ENCODE peak calls at places on chromosomes 3 and 15, in five cellular contexts. L is heart left ventricle, O is suprapubic skin, H is Peyer's patch, E is ovary. I is an unnamed sample.

GRCh38 chr15:89356634-89357298 is 22.1 kb upstream of the POLG start:
- DNase-seq in E (no peak), H (no peak), O (no peak), L (no peak), I (no peak)

GRCh38 chr3:108255131-108255530 is 32.9 kb upstream of the IFT57 start:
- DNase-seq in O (no peak), E (no peak), H (no peak), L (no peak), I (no peak)

GRCh38 chr15:43492266-43492665 is 690 bp downstream of the TP53BP1 start:
- DNase-seq in O (no peak), L (no peak), H (no peak), E (no peak), I (no peak)

GRCh38 chr3:43857361-43858051 is 166.8 kb downstream of the ABHD5 start:
- DNase-seq in L (no peak), H (no peak), E (no peak), O (no peak), I (no peak)

GRCh38 chr3:2511356-2511755 is 412.7 kb downstream of the CNTN4 start:
- DNase-seq in E (peak; percentile 15), L (no peak), O (no peak), H (no peak), I (no peak)

GRCh38 chr3:177618873-177619771 is 421.8 kb upstream of the TBL1XR1 start:
- DNase-seq in E (no peak), H (no peak), O (no peak), L (no peak), I (no peak)

GRCh38 chr3:23805881-23806321 is at the start of gene UBE2E1:
- DNase-seq in H (peak; percentile 76), O (peak; percentile 86), E (peak; percentile 72), L (peak; percentile 87), I (peak; percentile 78)

GRCh38 chr15:70376929-70377691 is 279.4 kb upstream of the TLE3 start:
- DNase-seq in H (no peak), O (peak; percentile 84), E (peak; percentile 42), L (peak; percentile 85), I (peak; percentile 70)

GRCh38 chr3:129278970-129279906 is 568 bp downstream of the HMCES start:
- DNase-seq in L (peak; percentile 73), H (no peak), E (peak; percentile 38), O (no peak), I (peak; percentile 36)

GRCh38 chr3:139718415-139718814 is 40.6 kb upstream of the NMNAT3 start:
- DNase-seq in O (no peak), L (no peak), E (peak; percentile 76), H (no peak), I (peak; percentile 74)

GRCh38 chr15:78993931-78994530 is 49.2 kb upstream of the CTSH start:
- DNase-seq in O (no peak), L (peak; percentile 32), E (no peak), H (no peak), I (no peak)

GRCh38 chr3:10928961-10929471 is 63.5 kb upstream of the SLC6A1 start:
- DNase-seq in H (no peak), E (no peak), L (no peak), O (peak; percentile 79), I (no peak)

GRCh38 chr3:70561796-70562195 is 249.4 kb upstream of the MDFIC2 start:
- DNase-seq in L (no peak), O (no peak), E (no peak), H (no peak), I (no peak)

GRCh38 chr3:71168961-71169411 is 414.5 kb downstream of the FOXP1 start:
- DNase-seq in E (no peak), H (no peak), L (no peak), O (no peak), I (no peak)

GRCh38 chr15:67146875-67147381 is 81.5 kb downstream of the SMAD3 start:
- DNase-seq in L (no peak), O (no peak), E (peak; percentile 35), H (peak; percentile 87), I (no peak)

GRCh38 chr3:173529062-173529711 is 131.6 kb downstream of the NLGN1 start:
- DNase-seq in E (no peak), L (no peak), H (no peak), O (no peak), I (peak; percentile 20)

GRCh38 chr3:22366781-22367180 is 615.8 kb upstream of the ZNF385D start:
- DNase-seq in H (no peak), E (no peak), L (no peak), O (no peak), I (no peak)

GRCh38 chr3:9779197-9779596 is 9.4 kb upstream of the CAMK1 start:
- DNase-seq in H (no peak), O (no peak), L (no peak), E (no peak), I (no peak)

GRCh38 chr3:54309601-54310000 is 187.2 kb downstream of the CACNA2D3 start:
- DNase-seq in O (no peak), E (no peak), L (no peak), H (no peak), I (no peak)

GRCh38 chr15:78241017-78241416 is 6.7 kb upstream of the ACSBG1 start:
- DNase-seq in O (peak; percentile 90), H (peak; percentile 93), L (peak; percentile 91), E (peak; percentile 88), I (peak; percentile 92)

GRCh38 chr15:81001180-81002003 is 669 bp downstream of the TLNRD1 start:
- DNase-seq in H (peak; percentile 81), L (peak; percentile 84), E (peak; percentile 48), O (peak; percentile 88), I (peak; percentile 58)

GRCh38 chr3:186258968-186259367 is 103.1 kb downstream of the DGKG start:
- DNase-seq in L (no peak), H (no peak), O (no peak), E (no peak), I (no peak)

GRCh38 chr15:32781781-32782180 is 64.0 kb downstream of the GREM1 start:
- DNase-seq in L (no peak), H (no peak), E (no peak), O (no peak), I (no peak)

GRCh38 chr15:93974804-93975481 is 256.4 kb upstream of the MCTP2 start:
- DNase-seq in E (peak; percentile 31), L (no peak), O (no peak), H (no peak), I (peak; percentile 50)

GRCh38 chr3:79030157-79030556 is 737.6 kb downstream of the ROBO1 start:
- DNase-seq in E (no peak), L (no peak), H (no peak), O (no peak), I (no peak)

GRCh38 chr3:108602249-108602934 is 12.9 kb downstream of the DZIP3 start:
- DNase-seq in L (no peak), O (no peak), E (no peak), H (no peak), I (no peak)

GRCh38 chr15:61890106-61890505 is 170.1 kb downstream of the VPS13C start:
- DNase-seq in E (no peak), O (no peak), L (no peak), H (no peak), I (no peak)

GRCh38 chr3:195762611-195763247 is 42.0 kb downstream of the MUC20 start:
- DNase-seq in L (no peak), E (no peak), H (no peak), O (peak; percentile 69), I (no peak)

GRCh38 chr15:60476713-60477112 is 2.2 kb downstream of the ICE2 start:
- DNase-seq in O (no peak), H (no peak), L (no peak), E (no peak), I (no peak)

GRCh38 chr3:174333640-174334039 is 525.5 kb upstream of the NAALADL2 start:
- DNase-seq in E (no peak), O (no peak), H (no peak), L (no peak), I (no peak)

DNA sequence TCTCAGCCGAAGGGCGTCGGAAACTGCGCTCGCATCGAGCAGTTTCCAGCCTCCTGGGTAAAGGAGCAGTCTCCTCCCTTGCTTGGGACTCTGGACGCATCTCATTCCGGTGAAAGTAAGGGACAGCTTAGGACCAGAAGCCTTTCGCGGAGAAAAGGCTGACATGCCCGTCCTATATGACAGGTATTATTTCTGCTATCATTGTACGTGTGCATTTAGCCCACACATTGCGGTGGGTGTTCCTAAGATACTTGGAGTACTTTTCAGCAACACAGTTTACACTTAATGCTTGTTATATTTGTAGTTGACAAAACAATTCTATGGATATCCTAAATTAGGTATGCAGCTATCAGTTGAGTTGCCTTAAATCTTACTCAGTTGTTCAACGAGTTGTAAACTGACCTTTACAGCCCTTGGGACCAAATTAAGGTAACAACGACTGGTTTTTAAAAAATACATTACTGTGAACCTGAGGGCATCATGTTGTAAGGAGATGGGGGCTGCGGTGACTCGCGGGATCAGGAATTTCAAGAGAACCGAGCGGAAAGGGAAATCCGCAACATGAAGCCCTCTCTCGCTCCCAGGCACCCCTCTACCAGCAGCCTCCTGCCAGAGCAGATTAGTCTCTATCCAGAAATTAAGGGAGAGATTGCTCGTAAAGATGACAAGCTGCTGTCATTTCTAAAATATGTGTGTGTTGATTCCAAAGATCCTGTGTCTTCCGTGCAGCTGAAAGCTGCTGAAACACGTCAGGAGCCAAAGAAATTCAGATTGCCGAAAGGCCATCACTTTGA is 632 bp upstream of the COPS2 start:
- DNase-seq in H (no peak), E (no peak), O (no peak), L (no peak), I (peak; percentile 24)
- TF ChIP-seq POLR2A in H (no peak), E (no peak), O (no peak), L (no peak), I (peak; percentile 2)

GRCh38 chr15:74827632-74828031 is 1.2 kb downstream of the CPLX3 start:
- DNase-seq in E (no peak), L (no peak), H (no peak), O (no peak), I (no peak)
- TF ChIP-seq CTCF in E (no peak), L (no peak), H (no peak), O (no peak), I (no peak)

GRCh38 chr3:47365213-47366153 is 15.3 kb upstream of the PTPN23 start:
- DNase-seq in L (no peak), E (no peak), H (no peak), O (peak; percentile 7), I (no peak)

GRCh38 chr3:47366833-47367232 is 14.0 kb upstream of the PTPN23 start:
- DNase-seq in H (no peak), L (no peak), E (no peak), O (no peak), I (no peak)

GRCh38 chr3:47367631-47368030 is 13.2 kb upstream of the PTPN23 start:
- DNase-seq in L (no peak), O (no peak), H (no peak), E (no peak), I (no peak)

GRCh38 chr3:47359283-47359682 is 21.5 kb upstream of the PTPN23 start:
- DNase-seq in E (no peak), L (no peak), H (no peak), O (no peak), I (no peak)

GRCh38 chr3:47362704-47363103 is 18.1 kb upstream of the PTPN23 start:
- DNase-seq in L (no peak), E (no peak), O (no peak), H (no peak), I (no peak)
- H3K27ac ChIP-seq in L (no peak overlapping the region), E (no peak overlapping the region), O (peak overlapping the region; percentile 43), H (no peak overlapping the region), I (no peak overlapping the region)

DNA sequence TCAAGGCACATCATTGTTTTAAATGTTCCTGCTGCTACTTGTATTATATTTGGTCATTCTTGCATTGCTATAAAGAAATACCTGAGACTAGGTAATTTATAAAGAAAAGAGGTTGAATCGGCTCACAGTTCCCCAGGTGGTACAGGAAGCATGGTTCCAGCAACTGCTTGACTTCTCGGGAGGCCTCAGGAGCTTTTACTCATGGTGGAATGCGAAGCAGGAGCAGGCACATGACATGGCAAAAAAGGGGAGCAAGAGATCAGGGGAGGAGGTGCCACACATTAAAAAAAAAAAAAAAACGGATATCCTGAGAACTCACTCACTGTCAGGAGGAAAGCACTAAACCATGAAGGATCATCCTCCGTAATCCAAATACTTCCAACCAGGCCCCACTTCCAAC is 286.9 kb upstream of the PLSCR5 start:
- DNase-seq in L (no peak), E (no peak), O (no peak), H (no peak), I (no peak)
- TF ChIP-seq POLR2A in L (no peak), E (no peak), O (no peak), H (no peak), I (no peak)